ENCODE peak calls at places on chromosome 20, in four cellular contexts. A is GM12891, N is K562, W is H1. X is an unnamed sample.

GRCh38 chr20:61724376-61724775 is 341.3 kb downstream of the TAF4 start:
- DNase-seq in A (no peak), N (peak), W (peak), X (no peak)

GRCh38 chr20:51014797-51015722 is 7.8 kb downstream of the KCNG1 start:
- DNase-seq in A (no peak), N (peak), W (peak), X (no peak)

GRCh38 chr20:17619351-17620093 is 49.6 kb downstream of the DSTN start:
- DNase-seq in A (peak), N (no peak), W (no peak), X (peak)

GRCh38 chr20:50189681-50190250 is 864 bp upstream of the CEBPB start:
- DNase-seq in N (peak), A (no peak), W (no peak), X (no peak)

GRCh38 chr20:10660661-10661060 is 13.1 kb downstream of the JAG1 start:
- DNase-seq in W (no peak), A (no peak), N (no peak), X (no peak)

GRCh38 chr20:31908424-31908823 is 38.0 kb downstream of the TTLL9 start:
- DNase-seq in N (no peak), A (no peak), W (no peak), X (no peak)

GRCh38 chr20:33894798-33895197 is 83.7 kb downstream of the CHMP4B start:
- DNase-seq in W (no peak), N (no peak), A (no peak), X (no peak)

GRCh38 chr20:6440087-6440799 is 317.4 kb upstream of the FERMT1 start:
- DNase-seq in W (no peak), N (no peak), A (no peak), X (no peak)

GRCh38 chr20:10674684-10675455 is 1.1 kb upstream of the JAG1 start:
- DNase-seq in A (peak), W (peak), N (peak), X (peak)

DNA sequence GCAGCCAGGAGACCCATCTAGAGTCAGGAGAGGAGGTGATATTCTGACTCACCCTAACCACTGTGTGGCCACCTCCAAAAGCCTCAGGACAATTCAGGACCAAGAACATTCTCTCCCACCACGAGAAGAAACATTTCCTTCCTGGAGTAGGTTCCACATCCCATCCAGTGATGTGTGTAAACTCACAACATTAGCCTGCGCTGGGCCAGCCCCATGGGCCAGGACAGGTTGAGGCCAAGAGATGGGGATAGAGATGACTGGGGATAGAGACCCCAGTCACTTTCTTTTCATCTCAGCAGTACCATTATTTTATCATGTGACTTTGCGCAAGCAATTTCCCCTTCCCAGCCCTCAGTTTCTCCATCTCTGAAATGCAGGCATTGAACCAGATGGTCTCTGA is 126.6 kb upstream of the PTPRT start:
- DNase-seq in W (no peak), A (no peak), N (no peak), X (no peak)
- TF ChIP-seq POLR2AphosphoS5 in W (no peak), A (no peak), N (no peak), X (no peak)

GRCh38 chr20:64024141-64024990 is 11.6 kb upstream of the C20orf204 start:
- DNase-seq in N (no peak), W (no peak), A (no peak), X (no peak)

GRCh38 chr20:64025101-64025825 is 10.7 kb upstream of the C20orf204 start:
- DNase-seq in A (no peak), N (no peak), W (no peak), X (no peak)

GRCh38 chr20:64021124-64021975 is 14.6 kb upstream of the C20orf204 start:
- DNase-seq in N (no peak), A (no peak), W (no peak), X (no peak)

GRCh38 chr20:64023278-64024140 is 12.5 kb upstream of the C20orf204 start:
- DNase-seq in N (no peak), W (no peak), A (no peak), X (no peak)

GRCh38 chr20:64022671-64023070 is 13.3 kb upstream of the C20orf204 start:
- DNase-seq in A (no peak), W (no peak), N (no peak), X (no peak)
- TF ChIP-seq POLR2A in A (no peak), W (no peak), N (no peak), X (no peak)

DNA sequence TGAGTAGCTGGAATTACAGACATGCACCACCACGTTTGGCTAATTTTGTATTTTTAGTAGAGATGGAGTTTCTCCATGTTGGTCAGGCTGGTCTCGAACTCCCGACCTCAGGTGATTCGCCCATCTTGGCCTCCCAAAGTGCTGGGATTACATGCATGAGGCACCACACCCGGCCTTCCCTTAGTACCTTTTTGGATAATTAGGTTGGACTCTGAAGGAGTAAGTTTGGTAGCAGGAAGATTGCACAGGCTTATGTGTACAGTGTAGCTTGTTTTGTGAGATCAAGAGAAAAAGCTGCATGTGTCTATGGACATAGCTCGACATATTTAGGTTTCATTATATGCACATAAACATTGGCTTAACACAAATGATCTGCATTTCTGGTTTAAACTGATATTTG is 116.8 kb downstream of the NCOA3 start:
- DNase-seq in W (no peak), A (no peak), N (no peak), X (no peak)
- TF ChIP-seq TAF1 in W (no peak), A (no peak), N (no peak), X (no peak)

GRCh38 chr20:57713505-57713903 is 3.7 kb upstream of the PMEPA1 start:
- DNase-seq in N (no peak), A (no peak), W (no peak), X (no peak)

GRCh38 chr20:57714409-57715267 is 4.8 kb upstream of the PMEPA1 start:
- DNase-seq in N (no peak), A (no peak), W (no peak), X (no peak)

GRCh38 chr20:57711826-57712225 is 2.0 kb upstream of the PMEPA1 start:
- DNase-seq in A (no peak), W (no peak), N (no peak), X (no peak)

GRCh38 chr20:57713951-57714350 is 4.1 kb upstream of the PMEPA1 start:
- DNase-seq in A (no peak), W (no peak), N (no peak), X (no peak)

DNA sequence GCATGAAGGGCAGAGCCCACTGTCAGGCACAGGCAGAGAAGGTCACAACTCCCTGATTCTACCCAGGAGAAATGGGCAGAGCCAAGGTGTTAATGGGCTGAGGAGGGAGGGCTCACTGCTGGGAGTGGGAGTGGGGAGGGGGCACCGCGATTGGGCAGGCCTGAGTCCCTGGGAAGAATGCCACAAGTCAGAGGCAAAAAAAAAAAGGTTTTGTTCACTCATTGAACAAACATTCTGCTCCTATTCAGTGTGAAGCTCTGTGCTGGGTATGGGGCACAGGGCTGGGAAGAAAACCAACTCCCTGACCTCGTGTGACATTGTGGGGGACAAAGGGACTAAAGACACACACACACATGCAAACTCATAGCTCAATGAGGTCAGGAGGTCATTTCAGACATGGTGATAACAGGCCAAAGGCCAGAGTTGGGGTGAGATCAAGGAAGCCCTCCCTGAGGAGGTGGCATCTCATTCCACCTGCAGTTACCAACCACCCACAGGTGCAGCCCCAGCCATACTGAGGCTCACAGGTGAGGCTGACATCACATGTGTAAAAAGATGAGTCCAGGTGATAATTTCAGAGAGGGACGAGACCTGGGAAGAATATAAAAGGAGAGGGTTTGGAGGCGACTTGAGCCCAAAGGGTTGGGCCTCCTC is 3.2 kb upstream of the PMEPA1 start:
- DNase-seq in A (no peak), W (no peak), N (no peak), X (no peak)
- TF ChIP-seq POLR2AphosphoS5 in A (no peak), W (no peak), N (no peak), X (no peak)

DNA sequence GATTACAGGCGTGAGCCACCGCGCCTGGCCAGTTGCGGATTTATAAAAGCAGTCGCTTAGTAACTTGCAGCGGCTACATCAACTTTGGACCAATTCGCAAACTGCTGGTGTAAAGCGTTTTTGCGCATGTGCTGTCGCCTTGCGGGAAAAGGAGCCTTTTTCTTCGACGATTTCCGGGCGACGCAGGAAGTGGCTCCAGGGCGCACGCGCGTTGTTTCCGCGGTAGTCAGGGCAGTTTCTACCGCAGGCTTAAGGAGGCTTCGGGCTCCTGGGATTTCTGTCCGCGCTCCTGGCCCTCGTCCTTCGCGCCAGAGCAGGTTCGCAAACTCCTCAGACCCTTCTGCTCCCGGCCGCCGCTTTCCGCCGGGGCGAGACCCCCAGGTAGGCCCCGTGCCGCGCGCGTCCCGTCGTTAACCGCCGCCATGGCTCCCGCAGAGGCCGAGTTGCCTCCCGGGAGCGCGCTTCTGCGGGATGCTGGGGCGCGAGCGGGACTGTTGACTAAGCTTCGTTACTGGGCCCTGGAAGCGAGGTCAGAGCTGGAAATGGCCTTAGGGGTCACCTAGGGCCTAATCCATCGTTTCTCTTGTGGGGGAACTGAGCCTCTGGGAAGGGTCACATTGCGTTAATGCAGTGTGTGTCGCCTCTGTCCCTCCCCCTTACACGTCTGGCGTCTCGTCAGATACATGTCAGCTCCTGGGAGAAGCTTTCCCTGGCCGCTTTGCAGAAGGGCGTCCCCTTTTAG is at the start of gene RAE1:
- DNase-seq in N (peak), W (peak), A (peak), X (peak)
- TF ChIP-seq POLR2A in N (peak), W (peak), A (peak), X (peak)

GRCh38 chr20:53263554-53264438 is 291.6 kb downstream of the TSHZ2 start:
- DNase-seq in W (no peak), N (no peak), A (no peak), X (no peak)
- TF ChIP-seq TAF1 in W (no peak), N (no peak), A (no peak), X (no peak)

X was measured in GM12892.